ENCODE peak calls at places on chromosome 17, in six cellular contexts. Z is GM12878, S is K562, N is H1, K is HepG2, L is GM12892. C is an unnamed sample.

GRCh38 chr17:2853722-2854580 is 57.7 kb downstream of the RAP1GAP2 start:
- DNase-seq in N (no peak), K (no peak), L (no peak), Z (no peak), S (no peak), C (no peak)

GRCh38 chr17:17736205-17737183 is 55.2 kb downstream of the RAI1 start:
- DNase-seq in Z (no peak), K (no peak), S (no peak), L (no peak), N (no peak), C (no peak)

GRCh38 chr17:65279456-65279855 is 142.3 kb downstream of the RGS9 start:
- DNase-seq in N (no peak), K (no peak), L (no peak), S (no peak), Z (no peak), C (no peak)

GRCh38 chr17:82049521-82049971 is 2.1 kb downstream of the RFNG start:
- DNase-seq in Z (no peak), S (no peak), K (no peak), L (no peak), N (no peak), C (no peak)

GRCh38 chr17:49193513-49194296 is 16.7 kb downstream of the GNGT2 start:
- DNase-seq in L (no peak), Z (peak; percentile 98), K (no peak), N (no peak), S (peak; percentile 67), C (no peak)

GRCh38 chr17:50798424-50799344 is 31.4 kb upstream of the ANKRD40CL start:
- DNase-seq in L (no peak), N (no peak), S (no peak), K (no peak), Z (no peak), C (no peak)

GRCh38 chr17:81002409-81003361 is 11.0 kb downstream of the CHMP6 start:
- DNase-seq in S (peak; percentile 83), Z (no peak), N (no peak), L (peak; percentile 19), K (no peak), C (peak; percentile 19)

GRCh38 chr17:64599187-64599676 is 62.9 kb downstream of the SMURF2 start:
- DNase-seq in L (no peak), N (no peak), K (no peak), S (peak; percentile 88), Z (no peak), C (no peak)

GRCh38 chr17:1347681-1348318 is 52.2 kb downstream of the YWHAE start:
- DNase-seq in L (no peak), K (no peak), N (no peak), S (no peak), Z (no peak), C (no peak)

GRCh38 chr17:17849863-17850373 is 13.1 kb upstream of the SREBF1 start:
- DNase-seq in K (peak; percentile 62), L (peak; percentile 47), N (no peak), Z (peak; percentile 32), S (peak; percentile 92), C (peak; percentile 59)

GRCh38 chr17:78137392-78138203 is 7.0 kb downstream of the TMC8 start:
- DNase-seq in L (no peak), Z (no peak), K (no peak), S (peak; percentile 84), N (no peak), C (no peak)

GRCh38 chr17:40602445-40603443 is 37.5 kb upstream of the CCR7 start:
- DNase-seq in N (no peak), S (no peak), Z (peak; percentile 84), L (peak; percentile 32), K (no peak), C (no peak)

GRCh38 chr17:40607641-40608040 is 40.0 kb downstream of the SMARCE1 start:
- DNase-seq in K (no peak), L (no peak), N (no peak), Z (no peak), S (no peak), C (no peak)

GRCh38 chr17:40604327-40605080 is 39.2 kb upstream of the CCR7 start:
- DNase-seq in L (no peak), Z (no peak), K (no peak), N (no peak), S (no peak), C (no peak)

GRCh38 chr17:40606548-40607353 is 40.9 kb downstream of the SMARCE1 start:
- DNase-seq in K (no peak), L (no peak), S (no peak), N (no peak), Z (no peak), C (no peak)

DNA sequence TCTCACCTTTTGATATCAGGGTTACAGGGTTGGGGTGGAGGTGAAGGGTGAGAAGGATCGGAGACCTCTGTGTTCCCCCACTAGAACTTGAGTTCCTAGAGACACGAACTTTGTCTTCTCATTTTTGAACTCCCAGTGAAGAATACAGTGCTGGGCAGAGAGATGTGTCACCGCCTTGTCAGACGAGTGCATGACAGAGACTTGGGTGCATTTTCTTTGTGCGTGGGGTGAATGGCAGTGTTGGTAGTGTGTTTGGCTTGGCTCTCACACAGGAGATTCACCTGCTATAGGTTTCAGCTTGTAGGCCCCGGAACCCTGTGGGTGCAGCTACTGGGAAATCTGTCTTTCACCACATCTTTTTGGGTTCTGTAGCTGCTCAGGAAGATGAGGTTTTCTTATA is 40.0 kb upstream of the CCR7 start:
- DNase-seq in K (no peak), Z (no peak), L (no peak), N (no peak), S (no peak), C (no peak)
- TF ChIP-seq TAF1 in K (no peak), Z (no peak), L (no peak), N (no peak), S (no peak), C (no peak)

GRCh38 chr17:40818733-40819527 is 3.5 kb downstream of the KRT10 start:
- DNase-seq in L (peak; percentile 41), K (peak; percentile 68), S (peak; percentile 89), N (no peak), Z (no peak), C (peak; percentile 57)
- TF ChIP-seq POLR2A in L (no peak), K (peak; percentile 72), S (peak; percentile 85), N (no peak), Z (peak; percentile 85), C (peak; percentile 58)

GRCh38 chr17:33968350-33969044 is 286.6 kb upstream of the CCL2 start:
- DNase-seq in N (no peak), S (peak; percentile 42), L (peak; percentile 43), Z (peak; percentile 83), K (no peak), C (peak; percentile 40)
- TF ChIP-seq TAF1 in N (no peak), S (no peak), L (no peak), Z (no peak), K (no peak), C (no peak)

DNA sequence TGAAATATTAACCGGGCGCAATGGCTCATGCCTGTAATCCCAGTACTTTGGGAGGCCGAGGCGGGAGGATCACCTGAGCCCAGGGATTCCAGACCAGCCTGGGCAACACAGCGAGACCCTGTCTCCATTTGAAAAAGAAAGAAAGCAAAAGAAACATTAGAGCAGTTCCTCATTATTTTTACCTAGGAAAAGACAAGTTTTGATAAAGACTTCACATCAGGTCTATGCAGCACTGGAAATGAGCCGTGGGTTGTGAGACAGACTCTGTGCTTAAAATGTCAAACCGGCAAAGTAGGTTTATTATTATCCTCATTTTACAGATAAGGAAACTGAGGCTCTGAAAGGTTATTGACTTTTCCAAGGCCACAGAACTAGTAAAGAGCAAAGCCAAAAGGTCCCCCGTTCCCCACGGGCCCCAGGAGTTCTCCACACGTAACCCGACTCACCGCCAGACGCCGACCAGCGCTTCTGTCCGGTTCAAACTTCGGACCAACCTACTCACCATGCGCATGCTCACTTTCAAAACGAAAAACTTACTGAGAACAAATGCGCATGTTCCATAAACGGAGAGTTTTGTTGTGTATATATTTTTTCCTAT is 393 bp downstream of the TUBD1 start:
- DNase-seq in L (peak; percentile 53), Z (no peak), S (no peak), N (no peak), K (no peak), C (no peak)
- TF ChIP-seq POLR2A in L (no peak), Z (no peak), S (no peak), N (no peak), K (no peak), C (peak; percentile 47)

DNA sequence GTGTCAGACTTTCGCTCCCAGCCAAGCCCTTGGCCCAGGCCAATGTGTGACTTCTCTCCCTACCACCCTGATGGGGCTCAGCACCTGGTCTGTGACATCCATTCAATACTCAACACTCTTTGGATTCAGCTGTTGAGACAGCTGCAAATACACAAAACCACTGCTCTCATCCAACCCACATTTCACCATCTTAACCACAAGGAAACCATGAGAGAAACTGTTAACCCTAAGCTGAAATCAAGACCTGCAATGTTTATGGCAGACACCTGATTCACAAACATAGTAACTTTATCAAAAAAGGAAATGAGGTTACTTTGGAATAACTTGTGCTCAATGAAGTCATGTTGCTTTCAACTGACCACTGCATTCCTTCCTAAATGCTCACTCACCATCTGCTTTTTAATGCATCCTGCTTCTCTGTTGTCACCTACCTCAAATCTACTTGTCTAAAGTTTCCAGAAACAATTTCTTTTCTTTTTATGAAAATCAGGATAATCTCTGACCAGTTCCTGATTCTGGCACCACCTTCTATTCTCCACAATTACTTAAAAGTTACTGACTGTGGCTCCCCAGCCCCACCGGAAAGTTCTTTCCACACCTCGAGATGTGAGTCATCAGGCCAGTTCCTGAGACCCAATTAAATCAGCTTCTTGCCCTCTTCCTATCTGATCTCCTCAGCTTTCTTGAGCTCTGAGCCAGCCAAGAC is 88.2 kb downstream of the NOG start:
- DNase-seq in S (peak; percentile 5), Z (no peak), L (no peak), N (no peak), K (no peak), C (no peak)
- TF ChIP-seq TAF1 in S (no peak), Z (no peak), L (no peak), N (no peak), K (no peak), C (no peak)

GRCh38 chr17:58337600-58338453 is 9.2 kb upstream of the TSPOAP1 start:
- DNase-seq in S (peak; percentile 96), Z (peak; percentile 90), K (peak; percentile 82), L (peak; percentile 68), N (peak; percentile 44), C (no peak)
- TF ChIP-seq POLR2A in S (peak; percentile 90), Z (peak; percentile 82), K (no peak), L (peak; percentile 76), N (peak; percentile 69), C (peak; percentile 49)

GRCh38 chr17:38457577-38458371 is 29.5 kb downstream of the ARHGAP23 start:
- DNase-seq in N (no peak), K (no peak), Z (no peak), S (no peak), L (peak; percentile 7), C (no peak)

GRCh38 chr17:38454528-38454927 is 26.3 kb downstream of the ARHGAP23 start:
- DNase-seq in K (no peak), S (no peak), Z (no peak), L (no peak), N (no peak), C (no peak)

GRCh38 chr17:38453951-38454421 is 25.7 kb downstream of the ARHGAP23 start:
- DNase-seq in K (no peak), S (no peak), N (no peak), L (no peak), Z (no peak), C (no peak)

GRCh38 chr17:38456031-38456815 is 28.0 kb downstream of the ARHGAP23 start:
- DNase-seq in K (no peak), L (no peak), Z (no peak), S (no peak), N (no peak), C (no peak)

GRCh38 chr17:38455288-38455915 is 27.1 kb downstream of the ARHGAP23 start:
- DNase-seq in L (no peak), K (no peak), Z (no peak), S (no peak), N (no peak), C (no peak)
- TF ChIP-seq TAF1 in L (no peak), K (no peak), Z (no peak), S (no peak), N (no peak), C (no peak)